ENCODE peak calls at places on chromosomes 4 and X, in eight cellular contexts. A is AG09309, T is HL-60, Y is NCI-H2029, E is stomach, Q is C1 segment of cervical spinal cord, O is uterus, Z is LoVo. G is an unnamed sample.

GRCh38 chr4:1775731-1776500 is 17.2 kb upstream of the FGFR3 start:
- DNase-seq in A (no peak), T (no peak), Y (no peak), E (no peak), Q (no peak), O (no peak), Z (no peak), G (no peak)

GRCh38 chrX:112941209-112941788 is 100.7 kb upstream of the AMOT start:
- DNase-seq in A (no peak), T (no peak), Y (no peak), E (no peak), Q (no peak), O (no peak), Z (no peak), G (peak; percentile 70)

GRCh38 chrX:32447640-32448039 is 763.7 kb downstream of the DMD start:
- DNase-seq in A (no peak), T (no peak), Y (no peak), E (no peak), Q (no peak), O (no peak), Z (no peak), G (no peak)

GRCh38 chr4:20764353-20764752 is 64.1 kb downstream of the PACRGL start:
- DNase-seq in A (peak; percentile 24), T (no peak), Y (no peak), E (no peak), Q (no peak), O (no peak), Z (no peak), G (no peak)

GRCh38 chrX:13716905-13717304 is 17.5 kb downstream of the TRAPPC2 start:
- DNase-seq in A (no peak), T (no peak), Y (no peak), E (no peak), Q (no peak), O (no peak), Z (no peak), G (peak; percentile 22)

GRCh38 chr4:53916431-53916889 is 147.9 kb downstream of the CHIC2 start:
- DNase-seq in A (no peak), T (no peak), Y (no peak), E (no peak), Q (no peak), O (no peak), Z (no peak), G (no peak)

GRCh38 chrX:43679778-43680177 is 23.7 kb downstream of the MAOA start:
- DNase-seq in A (no peak), T (no peak), Y (no peak), E (no peak), Q (no peak), O (no peak), Z (no peak), G (no peak)

GRCh38 chrX:55714111-55714510 is 3.4 kb upstream of the RRAGB start:
- DNase-seq in A (no peak), T (peak; percentile 72), Y (no peak), E (no peak), Q (no peak), O (no peak), Z (no peak), G (no peak)

GRCh38 chrX:115437841-115438240 is 123.1 kb upstream of the PLS3 start:
- DNase-seq in A (no peak), T (no peak), Y (no peak), E (no peak), Q (no peak), O (no peak), Z (no peak), G (no peak)

GRCh38 chrX:6968231-6968630 is 179.3 kb upstream of the STS start:
- DNase-seq in A (no peak), T (no peak), Y (no peak), E (no peak), Q (no peak), O (no peak), Z (no peak), G (no peak)

GRCh38 chr4:36719425-36719824 is 438.0 kb downstream of the DTHD1 start:
- DNase-seq in A (no peak), T (no peak), Y (no peak), E (no peak), Q (no peak), O (no peak), Z (no peak), G (no peak)

GRCh38 chrX:87338510-87338909 is 179.1 kb upstream of the KLHL4 start:
- DNase-seq in A (no peak), T (peak; percentile 1), Y (no peak), E (no peak), Q (no peak), O (no peak), Z (peak; percentile 2), G (peak; percentile 57)

GRCh38 chrX:148069759-148070503 is 88.8 kb downstream of the FMR1NB start:
- DNase-seq in A (no peak), T (no peak), Y (no peak), E (no peak), Q (no peak), O (no peak), Z (no peak), G (no peak)

GRCh38 chrX:152904151-152905080 is 6.5 kb downstream of the ZNF185 start:
- DNase-seq in A (peak; percentile 13), T (no peak), Y (no peak), E (peak; percentile 45), Q (peak; percentile 19), O (peak; percentile 42), Z (peak; percentile 16), G (no peak)

GRCh38 chr4:11497972-11498371 is 69.3 kb upstream of the HS3ST1 start:
- DNase-seq in A (no peak), T (no peak), Y (no peak), E (no peak), Q (no peak), O (no peak), Z (no peak), G (no peak)

GRCh38 chrX:102658551-102658950 is 7.3 kb downstream of the GPRASP1 start:
- DNase-seq in A (no peak), T (no peak), Y (no peak), E (no peak), Q (no peak), O (no peak), Z (no peak), G (no peak)

GRCh38 chrX:151754042-151754419 is 19.5 kb downstream of the CNGA2 start:
- DNase-seq in A (peak; percentile 55), T (no peak), Y (peak; percentile 40), E (no peak), Q (no peak), O (peak; percentile 22), Z (peak; percentile 1), G (no peak)

GRCh38 chrX:2710496-2710895 is 19.4 kb downstream of the CD99 start:
- DNase-seq in A (no peak), T (no peak), Y (no peak), E (no peak), Q (no peak), O (no peak), Z (peak; percentile 28), G (no peak)

GRCh38 chr4:107913283-107913899 is 18.0 kb upstream of the CYP2U1 start:
- DNase-seq in A (peak; percentile 50), T (peak; percentile 41), Y (peak; percentile 36), E (no peak), Q (peak; percentile 17), O (peak; percentile 22), Z (peak; percentile 69), G (peak; percentile 73)

GRCh38 chrX:71301195-71301924 is at the start of gene ITGB1BP2:
- DNase-seq in A (no peak), T (no peak), Y (no peak), E (no peak), Q (no peak), O (peak; percentile 23), Z (no peak), G (no peak)

GRCh38 chrX:13094780-13095425 is 50.5 kb upstream of the FAM9C start:
- DNase-seq in A (no peak), T (no peak), Y (no peak), E (no peak), Q (no peak), O (no peak), Z (no peak), G (no peak)

GRCh38 chr4:143036443-143036842 is 148.3 kb upstream of the USP38 start:
- DNase-seq in A (no peak), T (no peak), Y (no peak), E (no peak), Q (no peak), O (no peak), Z (no peak), G (no peak)

GRCh38 chr4:2607107-2607506 is 70.7 kb downstream of the FAM193A start:
- DNase-seq in A (no peak), T (no peak), Y (no peak), E (no peak), Q (no peak), O (no peak), Z (no peak), G (no peak)

GRCh38 chr4:54227261-54228063 is 1.6 kb upstream of the PDGFRA start:
- DNase-seq in A (peak; percentile 28), T (no peak), Y (no peak), E (no peak), Q (no peak), O (peak; percentile 20), Z (no peak), G (no peak)

GRCh38 chrX:74119016-74119910 is 184.7 kb upstream of the ZCCHC13 start:
- DNase-seq in A (no peak), T (no peak), Y (no peak), E (no peak), Q (no peak), O (no peak), Z (peak; percentile 44), G (no peak)

GRCh38 chrX:11704725-11705495 is 39.2 kb upstream of the ARHGAP6 start:
- DNase-seq in A (no peak), T (no peak), Y (no peak), E (no peak), Q (no peak), O (no peak), Z (no peak), G (no peak)

GRCh38 chr4:8328456-8328855 is 58.9 kb downstream of the HTRA3 start:
- DNase-seq in A (no peak), T (no peak), Y (no peak), E (no peak), Q (no peak), O (peak; percentile 4), Z (no peak), G (no peak)

GRCh38 chr4:11011249-11011648 is 326.7 kb upstream of the CLNK start:
- DNase-seq in A (no peak), T (no peak), Y (peak; percentile 53), E (no peak), Q (no peak), O (no peak), Z (no peak), G (no peak)

GRCh38 chr4:139054791-139055376 is 39.3 kb downstream of the NOCT start:
- DNase-seq in A (no peak), T (no peak), Y (no peak), E (no peak), Q (no peak), O (no peak), Z (no peak), G (no peak)

GRCh38 chr4:10135252-10135651 is 18.7 kb upstream of the WDR1 start:
- DNase-seq in A (no peak), T (no peak), Y (no peak), E (no peak), Q (no peak), O (no peak), Z (no peak), G (no peak)

GRCh38 chr4:78310732-78311100 is 240.9 kb upstream of the ANXA3 start:
- DNase-seq in A (no peak), T (no peak), Y (no peak), E (no peak), Q (no peak), O (no peak), Z (no peak), G (no peak)

GRCh38 chr4:73103799-73104503 is 34.4 kb upstream of the COX18 start:
- DNase-seq in A (no peak), T (no peak), Y (no peak), E (no peak), Q (no peak), O (no peak), Z (peak; percentile 18), G (no peak)

GRCh38 chr4:157271166-157271869 is 50.8 kb downstream of the GRIA2 start:
- DNase-seq in A (no peak), T (no peak), Y (no peak), E (no peak), Q (no peak), O (no peak), Z (peak; percentile 19), G (no peak)

GRCh38 chr4:126582737-126583136 is 1050.0 kb upstream of the INTU start:
- DNase-seq in A (no peak), T (no peak), Y (no peak), E (no peak), Q (no peak), O (no peak), Z (no peak), G (peak; percentile 14)

G was measured in MM.1S.